ENCODE peak calls at places on chromosomes 5 and 9, in ten cellular contexts. V is thyroid gland; Y is T-cell; T is endothelial cell; W is iPS-NIHi11; S is SK-N-MC; U is cortex of kidney; Z is stimulated activated CD4-positive, alpha-beta T cell treated with anti-CD3 and anti-CD28 coated beads, Interleukin-1b, Interleukin-23, amount 100 ng/mL, for 4 hours; M is IMR-90; X is CD8-positive, alpha-beta T cell. G is an unnamed sample.

GRCh38 chr5:10220253-10220652 is 29.4 kb downstream of the ATPSCKMT start:
- DNase-seq in Y (no peak), S (no peak), Z (no peak), W (no peak), T (no peak), X (no peak), M (no peak), U (no peak), V (no peak), G (no peak)

GRCh38 chr5:138722518-138722917 is 30.7 kb upstream of the CTNNA1 start:
- DNase-seq in V (no peak), X (no peak), Z (no peak), S (no peak), W (no peak), M (no peak), U (no peak), T (no peak), Y (no peak), G (no peak)

GRCh38 chr9:37174247-37174646 is 53.9 kb downstream of the ZCCHC7 start:
- DNase-seq in Y (no peak), U (no peak), S (no peak), T (no peak), X (no peak), M (peak; percentile 81), Z (no peak), V (no peak), W (no peak), G (no peak)

GRCh38 chr9:134591573-134591981 is 50.0 kb upstream of the COL5A1 start:
- DNase-seq in Y (no peak), T (no peak), S (peak; percentile 44), X (no peak), Z (no peak), U (no peak), W (no peak), V (no peak), M (no peak), G (no peak)

GRCh38 chr5:155082401-155082800 is 68.8 kb downstream of the KIF4B start:
- DNase-seq in X (no peak), Y (no peak), U (no peak), W (no peak), M (peak; percentile 84), S (no peak), Z (no peak), V (no peak), T (no peak), G (no peak)

GRCh38 chr5:146007270-146007669 is 70.9 kb downstream of the SH3RF2 start:
- DNase-seq in Z (no peak), V (no peak), Y (no peak), T (no peak), W (peak; percentile 25), M (no peak), X (no peak), S (no peak), U (no peak), G (no peak)

GRCh38 chr9:113886003-113886324 is 9.9 kb downstream of the ZNF618 start:
- DNase-seq in X (no peak), V (peak; percentile 60), U (no peak), S (no peak), M (peak; percentile 26), T (no peak), W (no peak), Z (no peak), Y (no peak), G (no peak)

GRCh38 chr5:66689522-66690220 is 93.5 kb downstream of the MAST4 start:
- DNase-seq in V (no peak), W (no peak), X (no peak), M (no peak), S (no peak), U (no peak), Z (no peak), Y (no peak), T (no peak), G (peak; percentile 20)

GRCh38 chr5:50445281-50445949 is 4.3 kb upstream of the EMB start:
- DNase-seq in Z (no peak), Y (peak; percentile 15), T (no peak), X (no peak), M (no peak), W (no peak), V (no peak), U (no peak), S (no peak), G (no peak)

GRCh38 chr9:130431536-130432303 is 13.0 kb upstream of the ASS1 start:
- DNase-seq in V (no peak), U (no peak), X (no peak), Y (no peak), W (no peak), S (no peak), Z (no peak), M (no peak), T (no peak), G (no peak)

GRCh38 chr5:163529698-163530097 is 24.3 kb downstream of the MAT2B start:
- DNase-seq in Z (no peak), W (no peak), Y (no peak), M (no peak), X (no peak), S (no peak), U (no peak), T (no peak), V (no peak), G (no peak)

GRCh38 chr9:122991370-122991830 is 42.1 kb upstream of the GPR21 start:
- DNase-seq in Z (peak; percentile 11), V (peak; percentile 23), M (peak; percentile 94), Y (no peak), X (no peak), U (no peak), T (no peak), W (peak; percentile 21), S (peak; percentile 35), G (peak; percentile 39)

GRCh38 chr5:33788922-33789321 is 102.9 kb downstream of the ADAMTS12 start:
- DNase-seq in Y (no peak), Z (no peak), V (no peak), W (no peak), X (no peak), S (no peak), T (no peak), M (peak; percentile 100), U (no peak), G (no peak)

G was measured in body of pancreas.